ENCODE peak calls at places on chromosomes 3 and 15, in ten cellular contexts. L is cerebellar cortex; G is H54; F is progenitor cell of endocrine pancreas; W is GM18507; B is GM23248; J is ELF-1; X is activated CD8-positive, alpha-beta memory T cell treated with anti-CD3 and anti-CD28 coated beads, Interleukin-2, amount 50 U/mL, for 48 hours; A is ACHN; O is mesendoderm. Q is an unnamed sample.

GRCh38 chr3:59321881-59322540 is 272.2 kb upstream of the CFAP20DC start:
- DNase-seq in L (no peak), G (no peak), F (no peak), W (no peak), B (peak), J (peak), X (no peak), A (no peak), O (no peak), Q (no peak)

GRCh38 chr3:126828306-126828705 is 124.3 kb downstream of the CHCHD6 start:
- DNase-seq in L (no peak), G (no peak), F (no peak), W (no peak), B (no peak), J (no peak), X (no peak), A (no peak), O (no peak), Q (no peak)

GRCh38 chr3:12235691-12236090 is 53.2 kb upstream of the PPARG start:
- DNase-seq in L (no peak), G (no peak), F (no peak), W (no peak), B (peak), J (no peak), X (no peak), A (no peak), O (no peak), Q (no peak)

GRCh38 chr3:174620138-174620537 is 239.0 kb upstream of the NAALADL2 start:
- DNase-seq in L (no peak), G (no peak), F (no peak), W (no peak), B (peak), J (no peak), X (no peak), A (peak), O (no peak), Q (no peak)

GRCh38 chr3:72957303-72957702 is 39.3 kb upstream of the PPP4R2 start:
- DNase-seq in L (no peak), G (no peak), F (peak), W (no peak), B (no peak), J (no peak), X (peak), A (no peak), O (no peak), Q (peak)

GRCh38 chr15:73051402-73051810 is 857 bp upstream of the NEO1 start:
- DNase-seq in L (peak), G (no peak), F (no peak), W (no peak), B (no peak), J (no peak), X (no peak), A (no peak), O (no peak), Q (no peak)

GRCh38 chr3:133573054-133573628 is 345 bp upstream of the CDV3 start:
- DNase-seq in L (peak), G (peak), F (peak), W (peak), B (peak), J (peak), X (peak), A (peak), O (peak), Q (peak)

GRCh38 chr3:155217591-155217990 is 75.9 kb downstream of the STRIT1 start:
- DNase-seq in L (no peak), G (no peak), F (no peak), W (no peak), B (peak), J (no peak), X (no peak), A (no peak), O (no peak), Q (no peak)

GRCh38 chr3:103653996-103654395 is 1219.2 kb downstream of the ZPLD1 start:
- DNase-seq in L (no peak), G (no peak), F (no peak), W (no peak), B (no peak), J (no peak), X (no peak), A (no peak), O (no peak), Q (no peak)

GRCh38 chr3:194497799-194498575 is 11.2 kb upstream of the ATP13A3 start:
- DNase-seq in L (peak), G (no peak), F (no peak), W (no peak), B (peak), J (peak), X (no peak), A (peak), O (no peak), Q (no peak)